ENCODE peak calls at places on chromosomes 3 and 15, in four cellular contexts. B is HuH-7, T is progenitor cell of endocrine pancreas, U is Calu3. V is an unnamed sample.

GRCh38 chr3:126033051-126033745 is 50.7 kb downstream of the SLC41A3 start:
- DNase-seq in B (no peak), T (no peak), U (no peak), V (no peak)

GRCh38 chr15:42133892-42134502 is 22.4 kb downstream of the PLA2G4F start:
- DNase-seq in B (peak; percentile 42), T (no peak), U (peak; percentile 76), V (no peak)

GRCh38 chr3:64489361-64490044 is 198.3 kb downstream of the ADAMTS9 start:
- DNase-seq in B (no peak), T (peak; percentile 70), U (peak; percentile 58), V (peak; percentile 2)

GRCh38 chr15:67175643-67176071 is 78.8 kb downstream of the AAGAB start:
- DNase-seq in B (peak; percentile 65), T (no peak), U (no peak), V (no peak)

GRCh38 chr3:29949131-29949530 is 657.3 kb upstream of the TGFBR2 start:
- DNase-seq in B (no peak), T (no peak), U (no peak), V (no peak)

GRCh38 chr3:61141184-61141583 is 110.1 kb downstream of the FHIT start:
- DNase-seq in B (no peak), T (no peak), U (no peak), V (no peak)

GRCh38 chr15:60235951-60236710 is 161.7 kb downstream of the ANXA2 start:
- DNase-seq in B (no peak), T (no peak), U (no peak), V (no peak)

GRCh38 chr3:30145281-30145680 is 461.1 kb upstream of the TGFBR2 start:
- DNase-seq in B (no peak), T (no peak), U (peak; percentile 10), V (no peak)

GRCh38 chr15:66630801-66631351 is 65.1 kb upstream of the LCTL start:
- DNase-seq in B (no peak), T (no peak), U (no peak), V (no peak)

GRCh38 chr15:82624008-82624407 is 23.2 kb downstream of the CPEB1 start:
- DNase-seq in B (no peak), T (no peak), U (no peak), V (no peak)

GRCh38 chr15:59210186-59210585 is 3.5 kb downstream of the LDHAL6B start:
- DNase-seq in B (no peak), T (no peak), U (no peak), V (no peak)

GRCh38 chr3:61947456-61947855 is 386.1 kb downstream of the PTPRG start:
- DNase-seq in B (no peak), T (no peak), U (no peak), V (no peak)

GRCh38 chr3:165457096-165457495 is 260.9 kb upstream of the SLITRK3 start:
- DNase-seq in B (no peak), T (no peak), U (no peak), V (no peak)

GRCh38 chr3:129606522-129607390 is at the start of gene PLXND1:
- DNase-seq in B (peak; percentile 89), T (peak; percentile 35), U (peak; percentile 59), V (no peak)

GRCh38 chr3:195421410-195421809 is 21.4 kb downstream of the ACAP2 start:
- DNase-seq in B (no peak), T (no peak), U (no peak), V (no peak)

GRCh38 chr3:94171954-94172353 is 109.1 kb downstream of the NSUN3 start:
- DNase-seq in B (no peak), T (no peak), U (no peak), V (no peak)

GRCh38 chr3:66178206-66178605 is 42.6 kb upstream of the SLC25A26 start:
- DNase-seq in B (no peak), T (no peak), U (no peak), V (no peak)

GRCh38 chr15:33021806-33022389 is 172.6 kb downstream of the FMN1 start:
- DNase-seq in B (peak; percentile 28), T (no peak), U (peak; percentile 2), V (no peak)

GRCh38 chr3:197503652-197504051 is 52.1 kb downstream of the BDH1 start:
- DNase-seq in B (no peak), T (no peak), U (no peak), V (no peak)

GRCh38 chr3:183515968-183516851 is 39.3 kb downstream of the KLHL6 start:
- DNase-seq in B (no peak), T (no peak), U (no peak), V (no peak)

GRCh38 chr3:28768439-28768838 is 419.8 kb upstream of the AZI2 start:
- DNase-seq in B (no peak), T (no peak), U (no peak), V (no peak)

GRCh38 chr15:31265090-31265870 is 61.4 kb upstream of the KLF13 start:
- DNase-seq in B (no peak), T (no peak), U (no peak), V (no peak)

GRCh38 chr3:57939776-57940175 is 68.4 kb upstream of the FLNB start:
- DNase-seq in B (no peak), T (no peak), U (no peak), V (no peak)

GRCh38 chr3:20574746-20575145 is 388.7 kb upstream of the SGO1 start:
- DNase-seq in B (no peak), T (no peak), U (no peak), V (no peak)

GRCh38 chr15:45642203-45642932 is 7.5 kb downstream of the SQOR start:
- DNase-seq in B (no peak), T (no peak), U (no peak), V (no peak)